ENCODE peak calls at places on chromosome 16, in four cellular contexts. U is breast epithelium, I is ascending aorta, Z is OCI-LY7. W is an unnamed sample. For H3K4me1, the result is how much of the 10 kb centered on the place peaks cover.

GRCh38 chr16:381788-382717 is at the start of gene PGAP6:
- DNase-seq in Z (peak), U (no peak), I (no peak), W (peak)

GRCh38 chr16:30747331-30747730 is 894 bp upstream of the PHKG2 start:
- DNase-seq in I (no peak), Z (no peak), U (no peak), W (no peak)

GRCh38 chr16:15897834-15898254 is 9.4 kb upstream of the CEP20 start:
- DNase-seq in I (no peak), Z (peak), U (no peak), W (no peak)

GRCh38 chr16:2691491-2692248 is 9.3 kb downstream of the KCTD5 start:
- DNase-seq in I (no peak), U (no peak), Z (no peak), W (no peak)

GRCh38 chr16:48462146-48462740 is 77.0 kb upstream of the SIAH1 start:
- DNase-seq in U (no peak), Z (no peak), I (no peak), W (no peak)

GRCh38 chr16:17265177-17265576 is 205.6 kb downstream of the XYLT1 start:
- DNase-seq in I (no peak), U (no peak), Z (no peak), W (no peak)

GRCh38 chr16:4936991-4937781 is at the start of gene PPL:
- DNase-seq in U (peak), I (no peak), Z (no peak), W (no peak)

GRCh38 chr16:77723108-77723514 is 797 bp downstream of the NUDT7 start:
- DNase-seq in U (no peak), I (no peak), Z (peak), W (no peak)

GRCh38 chr16:72400257-72401078 is 228.5 kb upstream of the PMFBP1 start:
- DNase-seq in U (no peak), I (no peak), Z (peak), W (peak)

GRCh38 chr16:49089039-49089438 is 192.6 kb downstream of the CBLN1 start:
- DNase-seq in U (no peak), Z (no peak), I (no peak), W (no peak)

GRCh38 chr16:49754495-49755290 is 101.2 kb downstream of the ZNF423 start:
- DNase-seq in U (no peak), Z (no peak), I (no peak), W (no peak)

GRCh38 chr16:82067810-82068325 is 32.8 kb downstream of the HSD17B2 start:
- DNase-seq in Z (no peak), I (no peak), U (no peak), W (no peak)

DNA sequence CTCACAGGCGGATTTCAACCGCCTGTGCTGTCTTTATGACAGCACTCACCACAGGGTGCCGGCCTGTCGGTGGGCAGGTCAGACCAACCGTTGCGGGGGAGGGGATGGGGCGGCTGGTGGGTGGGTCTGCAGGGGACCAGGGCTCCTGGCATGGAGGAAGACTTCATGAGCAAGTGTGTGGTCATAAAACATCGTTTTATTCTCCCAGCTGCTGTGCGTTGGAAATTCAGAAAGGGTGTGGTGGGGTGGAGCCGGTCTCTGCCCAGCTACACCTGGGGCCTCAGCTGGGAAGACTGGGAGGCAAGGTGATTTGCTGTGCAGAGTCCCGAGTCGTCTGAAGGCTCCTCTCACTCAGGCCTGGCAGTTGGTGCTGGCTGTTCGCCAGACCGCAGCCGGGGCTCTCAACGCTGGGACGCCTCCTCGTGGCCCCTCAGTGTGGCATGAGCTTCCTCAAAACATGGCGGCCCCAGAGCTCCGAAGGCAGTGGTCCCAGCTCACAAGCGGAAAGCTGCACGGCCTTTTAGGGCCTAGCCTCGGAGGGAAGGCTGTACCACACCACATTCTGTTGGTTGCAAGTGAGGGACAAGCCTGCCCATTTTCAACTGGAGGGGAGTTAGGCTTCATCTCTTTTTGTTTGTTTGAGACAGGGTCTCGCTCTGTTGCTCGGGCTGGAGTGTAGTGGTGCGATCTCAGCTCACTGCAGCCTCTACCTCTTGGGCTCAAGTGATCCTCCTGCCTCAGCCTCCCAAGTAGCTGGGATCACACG is 45.8 kb upstream of the GSE1 start:
- DNase-seq in U (no peak), I (no peak), Z (no peak), W (no peak)
- H3K4me1 ChIP-seq in U (under half), I (under half), Z (under half), W (half or more)

GRCh38 chr16:90001761-90002503 is 17.3 kb downstream of the DBNDD1 start:
- DNase-seq in U (no peak), I (no peak), Z (no peak), W (no peak)

GRCh38 chr16:90007015-90007414 is 12.2 kb downstream of the DBNDD1 start:
- DNase-seq in U (no peak), Z (no peak), I (no peak), W (no peak)

GRCh38 chr16:90005956-90006663 is 13.1 kb downstream of the DBNDD1 start:
- DNase-seq in Z (no peak), U (no peak), I (no peak), W (no peak)

GRCh38 chr16:90002759-90003158 is 16.5 kb downstream of the DBNDD1 start:
- DNase-seq in I (no peak), Z (no peak), U (no peak), W (no peak)

DNA sequence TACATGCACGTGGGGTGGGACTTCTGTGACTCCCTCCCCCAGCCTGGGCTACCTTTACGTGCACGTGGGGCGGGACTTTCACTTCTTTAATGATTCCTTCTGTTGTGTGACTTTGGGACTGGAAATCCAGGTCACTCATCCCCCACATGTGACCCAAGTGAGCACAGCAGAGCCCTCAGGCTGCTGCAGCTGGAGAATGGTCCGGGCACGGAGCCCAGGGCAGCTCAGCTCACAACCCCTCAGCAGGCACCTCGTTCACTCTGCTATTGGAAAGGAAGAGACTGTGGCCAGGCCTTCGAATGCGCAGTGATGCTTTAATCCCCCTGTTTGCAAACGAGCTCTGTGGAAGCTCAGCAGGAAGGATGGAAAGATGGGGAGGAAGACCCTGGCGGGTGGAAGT is 14.7 kb downstream of the DBNDD1 start:
- DNase-seq in I (no peak), U (no peak), Z (no peak), W (no peak)
- H3K27ac ChIP-seq in I (no peak), U (no peak), Z (no peak), W (no peak)

DNA sequence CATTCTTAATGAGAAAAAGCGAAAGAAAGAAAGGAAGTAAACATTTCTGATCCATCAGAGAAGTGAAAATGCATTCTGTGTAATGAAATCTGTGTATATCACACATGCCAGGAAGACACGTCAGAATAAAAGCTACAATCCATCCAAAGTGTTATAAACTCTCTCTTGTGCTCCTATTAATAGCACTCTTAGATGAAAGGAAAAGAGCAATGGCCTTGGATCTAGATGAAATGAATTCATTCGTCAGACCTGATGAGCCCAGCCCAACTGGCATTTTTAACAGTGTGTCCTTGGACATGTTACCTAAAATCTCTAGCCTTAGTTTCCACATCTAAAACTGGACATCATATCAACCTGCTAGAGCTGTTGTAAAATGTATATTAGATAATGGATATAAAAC is 885.5 kb downstream of the CDH11 start:
- DNase-seq in Z (no peak), I (no peak), U (no peak), W (no peak)
- H3K4me3 ChIP-seq in Z (no peak), I (no peak), U (no peak), W (no peak)

GRCh38 chr16:23498863-23499262 is 11.4 kb downstream of the GGA2 start:
- DNase-seq in U (no peak), Z (no peak), I (no peak), W (no peak)
- H3K4me1 ChIP-seq in U (under half), Z (half or more), I (under half), W (under half)